ENCODE peak calls at places on chromosomes 12 and 14, in five cellular contexts. S is fibroblast of lung, Q is PC-3, D is H1, O is neural progenitor cell. W is an unnamed sample.

GRCh38 chr14:90508536-90509254 is 111.9 kb downstream of the CALM1 start:
- DNase-seq in Q (peak; percentile 70), O (no peak), D (no peak), S (no peak), W (peak; percentile 68)

GRCh38 chr12:40336573-40337199 is 111.9 kb downstream of the LRRK2 start:
- DNase-seq in O (no peak), S (peak; percentile 4), D (no peak), Q (peak; percentile 41), W (no peak)

GRCh38 chr14:60482743-60483142 is 3.1 kb downstream of the C14orf39 start:
- DNase-seq in Q (peak; percentile 87), D (no peak), S (peak; percentile 57), O (no peak), W (no peak)

GRCh38 chr14:105852378-105853088 is 326.1 kb downstream of the TMEM121 start:
- DNase-seq in S (no peak), O (no peak), D (no peak), Q (no peak), W (peak; percentile 58)

GRCh38 chr12:108080363-108080762 is 48.7 kb upstream of the WSCD2 start:
- DNase-seq in Q (no peak), O (peak; percentile 17), D (no peak), S (no peak), W (no peak)

GRCh38 chr12:80936642-80937390 is 918 bp downstream of the LIN7A start:
- DNase-seq in O (peak; percentile 80), Q (peak; percentile 7), D (peak; percentile 29), S (peak; percentile 64), W (peak; percentile 76)

GRCh38 chr12:76018111-76018510 is 13.5 kb downstream of the PHLDA1 start:
- DNase-seq in S (peak; percentile 52), Q (peak; percentile 29), O (peak; percentile 30), D (no peak), W (no peak)

GRCh38 chr12:85092814-85093370 is 56.7 kb downstream of the LRRIQ1 start:
- DNase-seq in S (peak; percentile 0), D (no peak), O (no peak), Q (peak; percentile 95), W (no peak)

GRCh38 chr12:9761407-9761736 is 671 bp upstream of the CD69 start:
- DNase-seq in Q (no peak), S (peak; percentile 22), O (no peak), D (no peak), W (no peak)

GRCh38 chr14:73943083-73943482 is 6.8 kb downstream of the FAM161B start:
- DNase-seq in D (no peak), O (no peak), Q (peak; percentile 58), S (peak; percentile 11), W (peak; percentile 89)

GRCh38 chr14:99350751-99351150 is 78.8 kb upstream of the BCL11B start:
- DNase-seq in S (no peak), D (no peak), O (no peak), Q (no peak), W (peak; percentile 72)

GRCh38 chr12:49974231-49974675 is 1.5 kb downstream of the AQP6 start:
- DNase-seq in O (peak; percentile 75), D (no peak), S (peak; percentile 51), Q (peak; percentile 38), W (peak; percentile 97)

GRCh38 chr12:6768385-6769002 is 2.3 kb downstream of the PTMS start:
- DNase-seq in D (no peak), O (peak; percentile 75), S (peak; percentile 21), Q (no peak), W (peak; percentile 92)

GRCh38 chr12:95129115-95129514 is 55.7 kb upstream of the NR2C1 start:
- DNase-seq in Q (no peak), O (no peak), D (no peak), S (no peak), W (no peak)

GRCh38 chr12:75705749-75706719 is 194.6 kb upstream of the KRR1 start:
- DNase-seq in Q (peak; percentile 21), S (peak; percentile 100), O (no peak), D (no peak), W (peak; percentile 56)

GRCh38 chr12:51819851-51820720 is 28.4 kb downstream of the FIGNL2 start:
- DNase-seq in D (no peak), Q (no peak), S (peak; percentile 23), O (peak; percentile 24), W (peak; percentile 95)

GRCh38 chr12:75177997-75178396 is 31.6 kb downstream of the KCNC2 start:
- DNase-seq in O (no peak), Q (peak; percentile 92), D (no peak), S (peak; percentile 96), W (peak; percentile 23)

GRCh38 chr12:121753844-121754264 is 39.6 kb downstream of the RHOF start:
- DNase-seq in S (no peak), O (no peak), Q (no peak), D (no peak), W (no peak)

GRCh38 chr14:94321421-94322271 is 1.5 kb downstream of the SERPINA6 start:
- DNase-seq in D (no peak), O (no peak), S (no peak), Q (no peak), W (no peak)

GRCh38 chr12:103928736-103929050 is 1.5 kb upstream of the HSP90B1 start:
- DNase-seq in D (no peak), O (no peak), S (no peak), Q (no peak), W (peak; percentile 34)

GRCh38 chr12:94671917-94672316 is 21.6 kb upstream of the TMCC3 start:
- DNase-seq in Q (peak; percentile 53), D (no peak), S (no peak), O (no peak), W (no peak)

GRCh38 chr12:51678086-51678724 is 87.2 kb downstream of the SCN8A start:
- DNase-seq in D (no peak), Q (peak; percentile 69), S (peak; percentile 52), O (peak; percentile 44), W (peak; percentile 80)

GRCh38 chr14:90758959-90759358 is 57.3 kb downstream of the TTC7B start:
- DNase-seq in Q (no peak), O (no peak), D (no peak), S (no peak), W (peak; percentile 77)

GRCh38 chr12:2453807-2454177 is 341.0 kb upstream of the FKBP4 start:
- DNase-seq in D (no peak), O (no peak), Q (no peak), S (no peak), W (no peak)

GRCh38 chr12:132648616-132649225 is 30.1 kb downstream of the P2RX2 start:
- DNase-seq in S (no peak), Q (no peak), D (no peak), O (no peak), W (no peak)

GRCh38 chr14:35944847-35945246 is 118.7 kb downstream of the BRMS1L start:
- DNase-seq in S (no peak), O (peak; percentile 43), D (peak; percentile 21), Q (peak; percentile 64), W (no peak)

GRCh38 chr12:75315518-75315917 is 14.6 kb downstream of the CAPS2 start:
- DNase-seq in Q (peak; percentile 33), S (peak; percentile 82), D (no peak), O (no peak), W (no peak)

GRCh38 chr12:67070307-67070600 is 198.9 kb upstream of the CAND1 start:
- DNase-seq in S (no peak), O (no peak), D (no peak), Q (no peak), W (no peak)
- H3K4me2 ChIP-seq in S (no peak overlapping the region), O (peak overlapping the region; percentile 95), D (peak overlapping the region; percentile 73), Q (peak overlapping the region; percentile 98), W (no peak overlapping the region)

GRCh38 chr14:52472728-52473127 is 79.6 kb downstream of the TXNDC16 start:
- DNase-seq in Q (no peak), D (no peak), O (no peak), S (no peak), W (no peak)

GRCh38 chr14:52467515-52468266 is 84.6 kb downstream of the TXNDC16 start:
- DNase-seq in D (no peak), O (no peak), Q (no peak), S (no peak), W (no peak)

GRCh38 chr14:52473557-52473956 is 78.7 kb downstream of the TXNDC16 start:
- DNase-seq in S (peak; percentile 40), Q (peak; percentile 78), O (peak; percentile 12), D (no peak), W (peak; percentile 43)
- TF ChIP-seq CTCF in S (no peak), Q (peak; percentile 83), O (peak; percentile 43), D (no peak), W (peak; percentile 41)

GRCh38 chr12:110039085-110039807 is 9.1 kb downstream of the C12orf76 start:
- DNase-seq in D (no peak), Q (peak; percentile 98), S (peak; percentile 95), O (no peak), W (peak; percentile 93)
- H3K4me1 ChIP-seq in D (no peaks in the 10 kb centered on the region), Q (peaks cover 31% of the 10 kb centered on the region), S (peaks cover 20% of the 10 kb centered on the region), O (peaks cover 6% of the 10 kb centered on the region), W (peaks cover 23% of the 10 kb centered on the region)

DNA sequence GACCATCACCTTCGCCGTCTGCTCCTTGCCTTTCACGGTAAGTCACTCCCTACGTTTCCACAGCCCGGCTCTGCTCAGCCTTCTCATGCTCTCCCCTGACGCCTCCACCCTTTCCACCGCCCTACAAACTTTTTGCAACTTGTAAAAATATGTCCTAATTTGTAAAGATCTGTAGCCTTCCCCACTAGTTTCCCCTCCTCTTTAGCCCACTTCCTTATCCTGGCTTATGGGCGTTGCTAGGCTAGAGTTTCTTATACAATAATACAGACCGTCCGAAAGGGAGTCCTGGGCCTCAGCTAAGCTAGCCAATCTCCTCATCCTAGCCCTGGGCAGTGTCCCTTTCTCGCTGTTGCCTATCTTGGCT is 1.2 kb downstream of the PTGER2 start:
- DNase-seq in Q (no peak), D (no peak), O (peak; percentile 23), S (no peak), W (peak; percentile 13)
- H3K4me2 ChIP-seq in Q (no peak overlapping the region), D (peak overlapping the region; percentile 96), O (peak overlapping the region; percentile 93), S (peak overlapping the region; percentile 83), W (peak overlapping the region; percentile 86)

DNA sequence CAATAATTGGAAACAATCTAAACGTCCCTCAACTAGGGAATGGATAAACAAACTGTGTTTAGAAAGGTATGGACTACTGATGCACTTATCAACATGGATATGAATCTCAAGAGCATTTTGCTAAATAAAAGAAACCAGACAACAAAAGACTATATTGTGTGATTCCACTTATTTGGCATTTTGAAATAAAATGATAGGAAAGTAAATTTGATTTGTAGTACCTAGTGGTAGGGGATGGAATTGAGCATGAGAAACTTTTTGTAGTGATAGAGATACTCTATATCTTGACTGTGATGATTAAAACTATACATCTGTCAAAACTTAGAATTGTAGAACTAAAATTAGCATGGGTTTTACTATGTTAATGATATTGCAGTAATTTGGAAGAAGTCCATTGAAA is 87.1 kb downstream of the ARID2 start:
- DNase-seq in D (no peak), O (no peak), Q (no peak), S (no peak), W (no peak)
- TF ChIP-seq CTCF in D (no peak), O (no peak), Q (peak; percentile 26), S (no peak), W (no peak)

GRCh38 chr14:18656627-18657026 is 55.7 kb downstream of the OR11H12 start:
- DNase-seq in Q (no peak), S (no peak), O (no peak), D (no peak), W (no peak)
- H3K4me1 ChIP-seq in Q (no peaks in the 10 kb centered on the region), S (no peaks in the 10 kb centered on the region), O (no peaks in the 10 kb centered on the region), D (no peaks in the 10 kb centered on the region), W (no peaks in the 10 kb centered on the region)

DNA sequence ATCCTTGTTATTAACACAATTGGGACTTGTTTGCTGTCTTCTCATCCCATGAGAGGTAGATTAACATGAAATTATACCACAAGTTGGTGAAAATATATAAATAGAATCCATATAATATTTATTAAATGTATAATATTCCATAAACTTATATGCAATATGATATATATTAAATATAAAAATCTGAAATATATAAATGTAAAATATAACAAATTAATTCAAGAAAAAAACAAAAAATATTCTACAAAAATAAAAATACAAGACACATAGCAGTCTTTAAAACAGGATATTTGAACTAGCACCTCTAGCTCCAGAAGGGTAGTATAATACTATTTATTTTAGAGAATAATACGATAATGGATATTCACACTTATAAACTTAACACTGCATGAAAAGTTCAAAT is 603.3 kb upstream of the FLRT2 start:
- DNase-seq in Q (no peak), O (no peak), S (no peak), D (no peak), W (no peak)
- H3K4me2 ChIP-seq in Q (no peak overlapping the region), O (no peak overlapping the region), S (no peak overlapping the region), D (no peak overlapping the region), W (no peak overlapping the region)